ENCODE peak calls at places on chromosomes 13 and 19, in four cellular contexts. M is A673; F is mammary epithelial cell; O is CD4-positive, alpha-beta T cell. P is an unnamed sample.

GRCh38 chr19:42322305-42322704 is 3.1 kb upstream of the MEGF8 start:
- DNase-seq in M (no peak), F (no peak), O (no peak), P (no peak)

GRCh38 chr13:41668130-41668757 is 210.9 kb downstream of the RGCC start:
- DNase-seq in O (peak; percentile 0), F (peak; percentile 82), M (peak; percentile 90), P (peak; percentile 29)

GRCh38 chr13:49370390-49370789 is 73.5 kb downstream of the CAB39L start:
- DNase-seq in O (no peak), M (no peak), F (no peak), P (no peak)

GRCh38 chr19:2345794-2346663 is 14.0 kb upstream of the TMPRSS9 start:
- DNase-seq in F (no peak), M (no peak), O (no peak), P (no peak)

GRCh38 chr13:94280357-94280756 is 199.1 kb downstream of the DCT start:
- DNase-seq in O (no peak), F (no peak), M (peak; percentile 17), P (no peak)

GRCh38 chr13:46121033-46121432 is 16.2 kb upstream of the CPB2 start:
- DNase-seq in F (peak; percentile 44), O (no peak), M (no peak), P (no peak)

GRCh38 chr19:17075860-17076538 is 422 bp downstream of the MYO9B start:
- DNase-seq in O (peak; percentile 31), F (peak; percentile 13), M (peak; percentile 42), P (peak; percentile 35)

GRCh38 chr19:35671818-35672217 is 5.5 kb downstream of the UPK1A start:
- DNase-seq in F (no peak), O (no peak), M (no peak), P (no peak)

GRCh38 chr19:49017666-49018351 is 918 bp upstream of the LHB start:
- DNase-seq in O (peak; percentile 72), M (peak; percentile 85), F (no peak), P (peak; percentile 80)

GRCh38 chr13:24613128-24613527 is 67.1 kb upstream of the ATP12A start:
- DNase-seq in F (no peak), O (no peak), M (no peak), P (no peak)

GRCh38 chr13:40664100-40665060 is 2.1 kb downstream of the FOXO1 start:
- DNase-seq in M (peak; percentile 36), F (peak; percentile 36), O (peak; percentile 72), P (peak; percentile 31)

GRCh38 chr13:27427663-27428062 is 3.2 kb downstream of the GTF3A start:
- DNase-seq in O (no peak), F (no peak), M (no peak), P (no peak)

GRCh38 chr13:27437126-27437525 is 12.7 kb downstream of the GTF3A start:
- DNase-seq in O (no peak), M (no peak), F (no peak), P (no peak)

GRCh38 chr13:27428160-27428559 is 3.7 kb downstream of the GTF3A start:
- DNase-seq in F (no peak), O (no peak), M (no peak), P (no peak)

GRCh38 chr13:27432180-27432579 is 7.8 kb downstream of the GTF3A start:
- DNase-seq in M (no peak), F (no peak), O (no peak), P (no peak)

GRCh38 chr13:27432612-27433210 is 8.3 kb downstream of the GTF3A start:
- DNase-seq in O (no peak), F (no peak), M (no peak), P (no peak)
- H3K27ac ChIP-seq in O (no peak overlapping the region), F (no peak overlapping the region), M (no peak overlapping the region), P (no peak overlapping the region)

GRCh38 chr19:51664997-51665396 is 18.4 kb upstream of the SIGLEC14 start:
- DNase-seq in F (peak; percentile 34), M (no peak), O (no peak), P (no peak)
- TF ChIP-seq CTCF in F (peak; percentile 54), M (peak; percentile 47), O (no peak), P (peak; percentile 12)

DNA sequence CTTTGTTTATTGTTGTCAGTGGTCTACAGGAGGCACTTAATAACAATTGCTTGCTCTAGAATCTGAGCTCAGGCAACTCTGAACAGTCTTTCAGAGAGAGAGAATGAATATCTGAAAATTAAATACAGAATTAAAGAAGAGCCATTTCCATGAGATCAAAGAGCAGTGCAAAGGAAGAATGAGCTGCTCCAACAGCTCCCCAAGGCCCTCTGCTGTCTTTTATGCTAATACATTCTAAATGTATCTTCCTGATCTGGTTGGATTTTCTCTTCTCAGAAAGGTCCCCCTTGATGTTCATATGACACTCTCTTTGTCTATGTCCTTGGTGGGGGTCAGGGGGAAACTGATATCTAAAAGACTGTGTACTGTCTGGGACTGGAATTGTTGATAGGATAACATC is 1029.6 kb downstream of the PCDH9 start:
- DNase-seq in O (no peak), M (no peak), F (no peak), P (no peak)
- H3K27ac ChIP-seq in O (no peak overlapping the region), M (no peak overlapping the region), F (no peak overlapping the region), P (no peak overlapping the region)

GRCh38 chr13:25733061-25733491 is 318.7 kb downstream of the SHISA2 start:
- DNase-seq in M (peak; percentile 46), F (peak; percentile 71), O (no peak), P (no peak)
- TF ChIP-seq CTCF in M (no peak), F (no peak), O (no peak), P (no peak)

DNA sequence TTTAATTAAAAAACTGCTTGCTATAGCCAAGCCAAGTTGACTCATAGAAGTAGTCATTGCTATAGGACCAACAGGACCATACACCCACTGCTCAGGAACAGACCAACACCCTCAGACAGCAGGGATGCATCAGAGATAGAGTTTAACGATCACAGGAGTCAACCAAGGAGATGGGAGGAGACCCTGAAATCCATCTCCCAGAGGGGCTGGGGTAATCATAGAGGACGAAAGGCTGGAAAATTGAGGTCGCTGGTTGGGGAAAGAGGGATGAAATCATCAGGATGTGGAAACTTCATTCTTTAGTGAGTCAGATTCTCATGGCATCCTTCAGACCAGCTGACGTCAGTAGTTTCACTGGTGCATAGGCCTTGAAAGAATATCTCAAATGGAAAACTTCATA is 160.4 kb upstream of the GPC6 start:
- DNase-seq in F (peak; percentile 49), O (no peak), M (no peak), P (no peak)
- H3K27ac ChIP-seq in F (no peak overlapping the region), O (no peak overlapping the region), M (no peak overlapping the region), P (no peak overlapping the region)

DNA sequence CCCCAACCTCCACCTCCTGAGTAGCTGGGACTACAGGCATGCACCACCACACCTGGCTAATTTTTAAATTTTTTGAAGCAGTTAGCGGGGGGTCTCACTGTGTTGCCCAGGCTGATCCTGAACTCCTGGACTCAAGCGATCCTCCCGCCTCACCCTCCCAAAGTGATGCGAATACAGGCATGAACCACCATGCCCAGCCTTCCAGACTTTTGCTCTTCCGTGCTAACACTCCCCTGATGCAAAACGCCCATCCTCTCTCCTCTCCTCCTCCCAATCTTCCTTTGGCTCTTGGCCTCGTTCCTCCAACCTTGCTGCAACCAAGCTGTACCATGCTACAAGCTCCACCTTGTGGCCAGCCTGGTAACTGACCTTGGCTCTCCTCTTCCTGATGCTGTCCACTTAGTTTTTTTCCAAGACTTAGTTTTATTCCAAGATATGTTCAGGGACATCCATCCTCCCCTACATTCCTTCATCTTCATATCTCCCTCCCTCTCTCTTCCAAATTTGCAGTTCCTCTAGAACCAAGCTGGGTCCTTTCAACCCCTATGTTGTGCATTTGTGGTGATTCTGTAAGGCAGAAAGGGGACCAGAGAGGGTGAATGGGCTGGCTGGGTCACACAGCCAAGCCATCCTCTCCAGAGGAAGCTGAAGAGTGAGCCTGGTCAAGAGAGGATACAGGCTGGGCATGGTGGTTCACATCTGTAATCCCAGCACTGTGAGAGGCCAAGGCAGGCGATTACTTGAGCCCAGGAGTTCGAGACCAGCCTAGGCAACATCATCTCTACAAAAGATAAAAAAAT is 32.8 kb downstream of the TINCR start:
- DNase-seq in M (peak; percentile 48), F (no peak), O (no peak), P (peak; percentile 67)
- TF ChIP-seq CTCF in M (peak; percentile 68), F (peak; percentile 51), O (no peak), P (peak; percentile 93)

GRCh38 chr19:33420821-33421220 is 47.3 kb downstream of the CEBPG start:
- DNase-seq in F (no peak), O (no peak), M (no peak), P (no peak)
- H3K27ac ChIP-seq in F (no peak overlapping the region), O (no peak overlapping the region), M (no peak overlapping the region), P (no peak overlapping the region)

P was measured in WERI-Rb-1.